ENCODE peak calls at places on chromosomes 13 and 19, in nine cellular contexts. One of them, this sample, is unnamed. For H3K36me3, the result is how much of the 10 kb centered on the place peaks cover.

GRCh38 chr19:12782424-12783225 is 7.3 kb upstream of the HOOK2 start:
- DNase-seq in heart left ventricle: peak
- DNase-seq in tibial nerve: peak
- DNase-seq in testis: peak
- DNase-seq in endothelial cell of umbilical vein: peak
- DNase-seq in uterus: peak
- DNase-seq in esophagus squamous epithelium: peak
- DNase-seq in suprapubic skin: peak
- DNase-seq in transverse colon: peak
- DNase-seq in this sample: peak

GRCh38 chr13:72839831-72840426 is 58.0 kb downstream of the PIBF1 start:
- DNase-seq in heart left ventricle: no peak
- DNase-seq in tibial nerve: no peak
- DNase-seq in testis: peak
- DNase-seq in endothelial cell of umbilical vein: peak
- DNase-seq in uterus: no peak
- DNase-seq in esophagus squamous epithelium: no peak
- DNase-seq in suprapubic skin: no peak
- DNase-seq in transverse colon: peak
- DNase-seq in this sample: no peak

GRCh38 chr13:39688699-39689405 is 33.4 kb downstream of the COG6 start:
- DNase-seq in heart left ventricle: no peak
- DNase-seq in tibial nerve: no peak
- DNase-seq in testis: no peak
- DNase-seq in endothelial cell of umbilical vein: no peak
- DNase-seq in uterus: no peak
- DNase-seq in esophagus squamous epithelium: no peak
- DNase-seq in suprapubic skin: no peak
- DNase-seq in transverse colon: no peak
- DNase-seq in this sample: no peak

GRCh38 chr13:19618925-19619324 is 14.5 kb upstream of the MPHOSPH8 start:
- DNase-seq in heart left ventricle: no peak
- DNase-seq in tibial nerve: no peak
- DNase-seq in testis: no peak
- DNase-seq in endothelial cell of umbilical vein: peak
- DNase-seq in uterus: no peak
- DNase-seq in esophagus squamous epithelium: no peak
- DNase-seq in suprapubic skin: no peak
- DNase-seq in transverse colon: no peak
- DNase-seq in this sample: no peak

GRCh38 chr19:46529622-46530451 is 34.2 kb upstream of the PNMA8B start:
- DNase-seq in heart left ventricle: peak
- DNase-seq in tibial nerve: peak
- DNase-seq in testis: peak
- DNase-seq in endothelial cell of umbilical vein: peak
- DNase-seq in uterus: peak
- DNase-seq in esophagus squamous epithelium: no peak
- DNase-seq in suprapubic skin: peak
- DNase-seq in transverse colon: peak
- DNase-seq in this sample: peak

GRCh38 chr19:41904118-41904870 is 21.3 kb downstream of the ARHGEF1 start:
- DNase-seq in heart left ventricle: no peak
- DNase-seq in tibial nerve: no peak
- DNase-seq in testis: no peak
- DNase-seq in endothelial cell of umbilical vein: no peak
- DNase-seq in uterus: no peak
- DNase-seq in esophagus squamous epithelium: no peak
- DNase-seq in suprapubic skin: no peak
- DNase-seq in transverse colon: peak
- DNase-seq in this sample: no peak

GRCh38 chr19:6721773-6722172 is 1.3 kb upstream of the C3 start:
- DNase-seq in heart left ventricle: no peak
- DNase-seq in tibial nerve: no peak
- DNase-seq in testis: no peak
- DNase-seq in endothelial cell of umbilical vein: no peak
- DNase-seq in uterus: no peak
- DNase-seq in esophagus squamous epithelium: no peak
- DNase-seq in suprapubic skin: no peak
- DNase-seq in transverse colon: no peak
- DNase-seq in this sample: no peak

GRCh38 chr19:29671393-29672076 is 6.3 kb downstream of the PLEKHF1 start:
- DNase-seq in heart left ventricle: no peak
- DNase-seq in tibial nerve: no peak
- DNase-seq in testis: peak
- DNase-seq in endothelial cell of umbilical vein: peak
- DNase-seq in uterus: no peak
- DNase-seq in esophagus squamous epithelium: peak
- DNase-seq in suprapubic skin: no peak
- DNase-seq in transverse colon: peak
- DNase-seq in this sample: no peak

GRCh38 chr19:46015961-46016425 is 6.9 kb downstream of the PGLYRP1 start:
- DNase-seq in heart left ventricle: no peak
- DNase-seq in tibial nerve: no peak
- DNase-seq in testis: no peak
- DNase-seq in endothelial cell of umbilical vein: no peak
- DNase-seq in uterus: no peak
- DNase-seq in esophagus squamous epithelium: no peak
- DNase-seq in suprapubic skin: no peak
- DNase-seq in transverse colon: no peak
- DNase-seq in this sample: no peak

GRCh38 chr19:48466571-48467325 is 2.4 kb upstream of the CYTH2 start:
- DNase-seq in heart left ventricle: no peak
- DNase-seq in tibial nerve: no peak
- DNase-seq in testis: no peak
- DNase-seq in endothelial cell of umbilical vein: no peak
- DNase-seq in uterus: no peak
- DNase-seq in esophagus squamous epithelium: no peak
- DNase-seq in suprapubic skin: no peak
- DNase-seq in transverse colon: no peak
- DNase-seq in this sample: no peak

GRCh38 chr19:11092181-11092538 is 2.9 kb downstream of the LDLR start:
- DNase-seq in heart left ventricle: no peak
- DNase-seq in tibial nerve: no peak
- DNase-seq in testis: no peak
- DNase-seq in endothelial cell of umbilical vein: peak
- DNase-seq in uterus: no peak
- DNase-seq in esophagus squamous epithelium: no peak
- DNase-seq in suprapubic skin: no peak
- DNase-seq in transverse colon: no peak
- DNase-seq in this sample: no peak

DNA sequence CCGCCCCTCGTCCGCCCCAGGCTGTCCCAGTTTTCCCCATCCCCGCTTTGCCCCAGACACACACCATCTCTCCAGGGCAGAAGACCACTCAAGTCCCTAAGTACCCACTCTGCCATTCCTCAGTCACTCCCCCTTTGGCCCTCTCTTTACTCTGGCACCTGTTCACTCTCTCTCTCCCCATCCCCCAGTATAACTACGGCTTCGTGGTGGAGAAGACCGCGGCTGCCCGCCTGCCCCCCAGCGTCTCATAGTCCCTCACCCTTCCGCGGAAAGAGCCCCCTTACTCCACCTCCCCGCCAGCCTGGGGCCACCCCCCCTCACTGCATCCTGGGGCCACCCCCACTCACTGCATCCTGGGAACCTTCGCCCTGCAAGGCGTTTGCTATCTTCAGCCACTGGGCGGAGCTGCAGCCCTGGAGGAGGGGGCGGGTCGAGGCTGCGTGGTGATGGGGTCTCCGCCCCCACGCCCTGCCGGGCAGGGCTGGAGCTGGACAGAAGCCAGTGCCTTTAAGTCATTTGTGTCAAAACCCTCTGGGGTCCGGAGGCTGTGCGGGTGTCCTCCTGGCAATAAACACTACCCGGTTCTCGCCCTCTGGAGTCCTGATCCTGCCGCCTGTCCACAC is 5.0 kb downstream of the MVB12A start:
- DNase-seq in heart left ventricle: no peak
- DNase-seq in tibial nerve: no peak
- DNase-seq in testis: peak
- DNase-seq in endothelial cell of umbilical vein: peak
- DNase-seq in uterus: no peak
- DNase-seq in esophagus squamous epithelium: no peak
- DNase-seq in suprapubic skin: no peak
- DNase-seq in transverse colon: no peak
- DNase-seq in this sample: peak
- H3K4me3 ChIP-seq in heart left ventricle: no peak
- H3K4me3 ChIP-seq in tibial nerve: no peak
- H3K4me3 ChIP-seq in testis: peak
- H3K4me3 ChIP-seq in endothelial cell of umbilical vein: no peak
- H3K4me3 ChIP-seq in uterus: no peak
- H3K4me3 ChIP-seq in esophagus squamous epithelium: no peak
- H3K4me3 ChIP-seq in suprapubic skin: no peak
- H3K4me3 ChIP-seq in transverse colon: no peak
- H3K4me3 ChIP-seq in this sample: no peak

GRCh38 chr19:50022823-50023222 is 2.3 kb downstream of the VRK3 start:
- DNase-seq in heart left ventricle: no peak
- DNase-seq in tibial nerve: no peak
- DNase-seq in testis: no peak
- DNase-seq in endothelial cell of umbilical vein: no peak
- DNase-seq in uterus: no peak
- DNase-seq in esophagus squamous epithelium: no peak
- DNase-seq in suprapubic skin: no peak
- DNase-seq in transverse colon: no peak
- DNase-seq in this sample: no peak

GRCh38 chr19:50026550-50026906 is 723 bp downstream of the ZNF473 start:
- DNase-seq in heart left ventricle: no peak
- DNase-seq in tibial nerve: no peak
- DNase-seq in testis: no peak
- DNase-seq in endothelial cell of umbilical vein: no peak
- DNase-seq in uterus: no peak
- DNase-seq in esophagus squamous epithelium: no peak
- DNase-seq in suprapubic skin: no peak
- DNase-seq in transverse colon: no peak
- DNase-seq in this sample: no peak

GRCh38 chr19:50024719-50025021 is 502 bp downstream of the VRK3 start:
- DNase-seq in heart left ventricle: no peak
- DNase-seq in tibial nerve: no peak
- DNase-seq in testis: no peak
- DNase-seq in endothelial cell of umbilical vein: no peak
- DNase-seq in uterus: no peak
- DNase-seq in esophagus squamous epithelium: no peak
- DNase-seq in suprapubic skin: no peak
- DNase-seq in transverse colon: no peak
- DNase-seq in this sample: no peak

GRCh38 chr19:50025794-50026549 is at the start of gene ZNF473:
- DNase-seq in heart left ventricle: peak
- DNase-seq in tibial nerve: peak
- DNase-seq in testis: peak
- DNase-seq in endothelial cell of umbilical vein: no peak
- DNase-seq in uterus: peak
- DNase-seq in esophagus squamous epithelium: peak
- DNase-seq in suprapubic skin: peak
- DNase-seq in transverse colon: peak
- DNase-seq in this sample: peak

GRCh38 chr19:50025022-50025793 is at the start of gene VRK3:
- DNase-seq in heart left ventricle: peak
- DNase-seq in tibial nerve: peak
- DNase-seq in testis: peak
- DNase-seq in endothelial cell of umbilical vein: peak
- DNase-seq in uterus: peak
- DNase-seq in esophagus squamous epithelium: peak
- DNase-seq in suprapubic skin: peak
- DNase-seq in transverse colon: peak
- DNase-seq in this sample: peak
- TF ChIP-seq POLR2A in heart left ventricle: no peak
- TF ChIP-seq POLR2A in tibial nerve: peak
- TF ChIP-seq POLR2A in testis: peak
- TF ChIP-seq POLR2A in endothelial cell of umbilical vein: peak
- TF ChIP-seq POLR2A in uterus: peak
- TF ChIP-seq POLR2A in esophagus squamous epithelium: peak
- TF ChIP-seq POLR2A in suprapubic skin: peak
- TF ChIP-seq POLR2A in transverse colon: peak
- TF ChIP-seq POLR2A in this sample: peak

DNA sequence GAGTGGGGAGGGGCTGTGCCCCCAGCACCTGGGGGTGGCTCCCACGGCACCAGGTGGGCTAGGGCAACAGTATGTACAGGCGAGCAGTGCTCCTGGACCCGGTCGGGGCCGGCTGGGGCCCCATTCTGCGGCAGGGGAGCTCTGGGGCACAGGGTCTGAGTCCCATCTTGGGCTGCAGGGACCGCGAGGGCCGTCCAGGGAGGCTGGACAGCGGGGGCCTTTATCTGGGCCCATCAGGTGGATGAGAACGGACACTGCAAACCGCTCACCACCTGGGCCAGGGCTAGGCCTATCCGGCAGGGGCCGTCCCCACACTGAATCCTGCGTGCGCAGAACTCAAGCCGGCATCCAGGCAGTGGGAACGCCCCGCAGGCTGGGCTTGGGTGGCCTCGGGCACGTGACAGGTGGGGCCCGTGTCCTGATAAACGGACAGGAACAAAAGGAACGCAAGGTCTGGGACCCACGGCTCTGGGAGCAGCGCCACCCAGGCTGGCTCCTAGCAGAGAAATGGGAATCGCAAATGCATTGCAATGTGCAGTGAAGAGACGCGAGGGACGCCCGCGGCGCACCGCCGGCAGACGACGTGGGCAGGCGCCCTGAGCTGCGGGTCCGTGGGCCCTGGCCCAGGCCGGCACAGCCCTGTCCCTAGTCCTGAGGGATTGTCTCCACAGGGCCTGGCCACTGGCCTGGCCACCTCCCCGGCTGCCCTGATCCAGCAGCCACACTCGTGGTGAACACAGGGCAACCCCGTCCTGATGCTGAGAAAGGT is 29.7 kb downstream of the BTBD2 start:
- DNase-seq in heart left ventricle: no peak
- DNase-seq in tibial nerve: no peak
- DNase-seq in testis: peak
- DNase-seq in endothelial cell of umbilical vein: no peak
- DNase-seq in uterus: no peak
- DNase-seq in esophagus squamous epithelium: no peak
- DNase-seq in suprapubic skin: no peak
- DNase-seq in transverse colon: no peak
- DNase-seq in this sample: no peak
- H3K36me3 ChIP-seq in heart left ventricle: half or more
- H3K36me3 ChIP-seq in tibial nerve: under half
- H3K36me3 ChIP-seq in testis: under half
- H3K36me3 ChIP-seq in endothelial cell of umbilical vein: under half
- H3K36me3 ChIP-seq in uterus: under half
- H3K36me3 ChIP-seq in esophagus squamous epithelium: half or more
- H3K36me3 ChIP-seq in suprapubic skin: half or more
- H3K36me3 ChIP-seq in transverse colon: under half
- H3K36me3 ChIP-seq in this sample: under half

DNA sequence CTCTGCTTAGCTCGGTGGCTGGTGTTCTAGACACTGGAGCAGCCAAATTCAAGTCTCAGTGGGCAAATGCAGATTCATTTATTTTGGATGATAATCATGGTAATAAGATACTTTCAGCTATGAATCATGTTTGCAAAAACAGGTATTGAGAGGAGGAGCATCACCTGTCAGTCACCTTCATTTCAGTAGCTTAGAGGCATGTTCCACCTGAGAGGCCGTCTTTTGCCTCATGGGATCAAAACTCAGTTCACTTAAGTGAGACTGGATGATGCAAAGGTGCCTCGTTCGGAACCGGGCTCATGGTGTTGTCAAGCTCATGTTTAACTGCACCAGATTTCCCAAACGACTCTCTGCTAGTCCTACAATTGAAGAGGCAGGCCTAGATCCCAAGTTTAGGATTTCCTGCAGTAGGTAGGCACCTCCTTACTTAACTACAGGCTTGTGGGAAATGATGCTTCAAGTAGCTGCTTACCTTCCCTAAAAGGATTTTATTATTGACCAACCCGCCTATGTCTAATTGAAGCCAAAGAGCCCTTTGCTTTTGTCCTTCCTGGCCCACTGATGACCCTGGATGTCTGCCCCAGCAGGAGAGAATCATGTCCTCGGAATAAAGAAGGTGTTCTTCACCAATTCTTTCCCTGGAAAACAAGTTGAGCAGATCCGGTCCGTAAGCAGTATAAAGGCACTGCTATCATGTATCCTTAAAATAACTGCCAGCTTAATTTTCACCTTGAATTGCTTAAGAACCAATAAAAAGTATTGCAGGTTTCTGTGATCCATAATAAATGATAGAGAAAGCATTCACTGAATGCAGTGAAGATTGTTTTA is 60.0 kb downstream of the ZAR1L start:
- DNase-seq in heart left ventricle: no peak
- DNase-seq in tibial nerve: no peak
- DNase-seq in testis: no peak
- DNase-seq in endothelial cell of umbilical vein: peak
- DNase-seq in uterus: no peak
- DNase-seq in esophagus squamous epithelium: no peak
- DNase-seq in suprapubic skin: no peak
- DNase-seq in transverse colon: no peak
- DNase-seq in this sample: no peak
- H3K4me3 ChIP-seq in heart left ventricle: peak
- H3K4me3 ChIP-seq in tibial nerve: no peak
- H3K4me3 ChIP-seq in testis: peak
- H3K4me3 ChIP-seq in endothelial cell of umbilical vein: no peak
- H3K4me3 ChIP-seq in uterus: no peak
- H3K4me3 ChIP-seq in esophagus squamous epithelium: peak
- H3K4me3 ChIP-seq in suprapubic skin: peak
- H3K4me3 ChIP-seq in transverse colon: no peak
- H3K4me3 ChIP-seq in this sample: no peak

This sample was measured in ovary.